ENCODE peak calls at places on chromosomes 5 and 9, in eight cellular contexts. A is effector CD8-positive, alpha-beta T cell; T is cerebellar cortex; U is NAMALWA; N is stimulated activated naive CD8-positive, alpha-beta T cell treated with anti-CD3 and anti-CD28 coated beads, Interleukin-15, amount 100 ng/mL, for 72 hours; O is stimulated activated CD4-positive, alpha-beta T cell treated with anti-CD3 and anti-CD28 coated beads, Interleukin-12 subunit alpha, Interleukin-12 subunit beta, amount 100 ng/mL, for 48 hours; K is fibroblast of gingiva; V is T follicular helper cell. L is an unnamed sample.

GRCh38 chr9:120944434-120945125 is 18.0 kb upstream of the TRAF1 start:
- DNase-seq in A (no peak), T (no peak), U (peak; percentile 85), N (no peak), O (no peak), K (no peak), V (no peak), L (no peak)

GRCh38 chr5:35202319-35203111 is 27.8 kb downstream of the PRLR start:
- DNase-seq in A (no peak), T (peak; percentile 35), U (peak; percentile 65), N (peak; percentile 35), O (peak; percentile 22), K (peak; percentile 40), V (peak; percentile 15), L (peak; percentile 58)

GRCh38 chr9:137703842-137704508 is 85.2 kb downstream of the EHMT1 start:
- DNase-seq in A (no peak), T (no peak), U (no peak), N (no peak), O (no peak), K (no peak), V (no peak), L (peak; percentile 61)

GRCh38 chr5:50340757-50341156 is 100.3 kb downstream of the EMB start:
- DNase-seq in A (no peak), T (no peak), U (no peak), N (no peak), O (no peak), K (no peak), V (no peak), L (no peak)

GRCh38 chr9:4196886-4197285 is 103.0 kb downstream of the GLIS3 start:
- DNase-seq in A (no peak), T (no peak), U (peak; percentile 6), N (no peak), O (no peak), K (peak; percentile 22), V (no peak), L (no peak)

GRCh38 chr9:131809941-131810344 is 70.1 kb upstream of the RAPGEF1 start:
- DNase-seq in A (no peak), T (peak; percentile 97), U (no peak), N (no peak), O (no peak), K (no peak), V (no peak), L (no peak)

GRCh38 chr5:112412370-112412769 is 6.7 kb downstream of the EPB41L4A start:
- DNase-seq in A (no peak), T (no peak), U (no peak), N (no peak), O (no peak), K (no peak), V (no peak), L (no peak)

GRCh38 chr5:177269976-177270375 is 33.5 kb downstream of the RAB24 start:
- DNase-seq in A (no peak), T (no peak), U (no peak), N (no peak), O (no peak), K (no peak), V (no peak), L (no peak)

GRCh38 chr9:137049544-137050449 is 3.8 kb upstream of the NPDC1 start:
- DNase-seq in A (peak; percentile 22), T (peak; percentile 69), U (peak; percentile 95), N (peak; percentile 73), O (peak; percentile 60), K (no peak), V (no peak), L (peak; percentile 33)

GRCh38 chr5:138706655-138707480 is 46.4 kb upstream of the CTNNA1 start:
- DNase-seq in A (no peak), T (no peak), U (no peak), N (no peak), O (no peak), K (peak; percentile 61), V (no peak), L (peak; percentile 86)

GRCh38 chr5:128782446-128782845 is 182.8 kb upstream of the SLC27A6 start:
- DNase-seq in A (no peak), T (peak; percentile 18), U (no peak), N (no peak), O (no peak), K (peak; percentile 90), V (no peak), L (peak; percentile 92)

GRCh38 chr9:96022445-96023031 is 147.0 kb downstream of the ERCC6L2 start:
- DNase-seq in A (no peak), T (no peak), U (no peak), N (peak; percentile 67), O (no peak), K (no peak), V (no peak), L (no peak)

GRCh38 chr9:563200-563599 is 278.3 kb upstream of the DMRT1 start:
- DNase-seq in A (no peak), T (no peak), U (no peak), N (no peak), O (no peak), K (no peak), V (no peak), L (no peak)

GRCh38 chr5:133331866-133332731 is 280.2 kb downstream of the FSTL4 start:
- DNase-seq in A (no peak), T (no peak), U (no peak), N (peak; percentile 64), O (no peak), K (no peak), V (no peak), L (no peak)

GRCh38 chr5:65478336-65478735 is 3.4 kb downstream of the ADAMTS6 start:
- DNase-seq in A (no peak), T (no peak), U (no peak), N (no peak), O (no peak), K (no peak), V (no peak), L (peak; percentile 44)

GRCh38 chr9:133135193-133135745 is 14.2 kb upstream of the RALGDS start:
- DNase-seq in A (no peak), T (peak; percentile 55), U (no peak), N (peak; percentile 77), O (no peak), K (peak; percentile 49), V (no peak), L (peak; percentile 84)

GRCh38 chr5:61089351-61089750 is 72.9 kb downstream of the SMIM15 start:
- DNase-seq in A (no peak), T (no peak), U (no peak), N (no peak), O (no peak), K (peak; percentile 41), V (no peak), L (peak; percentile 78)

L was measured in iris pigment epithelial cell.